ENCODE peak calls at places on chromosomes 2 and 18, in five cellular contexts. X, N, D, Z and G are unnamed samples. For H3K36me3, the result is how much of the 10 kb centered on the place peaks cover.

GRCh38 chr18:51654441-51655326 is 457.2 kb upstream of the MEX3C start:
- DNase-seq in Z (no peak), D (no peak), X (no peak), N (peak), G (no peak)

GRCh38 chr18:63823516-63824219 is 48.5 kb downstream of the SERPINB7 start:
- DNase-seq in D (peak), N (no peak), X (peak), Z (no peak), G (peak)

GRCh38 chr2:61585383-61585782 is 47.2 kb upstream of the XPO1 start:
- DNase-seq in N (peak), D (no peak), Z (no peak), X (no peak), G (peak)

GRCh38 chr2:172090044-172090946 is 5.0 kb downstream of the DLX1 start:
- DNase-seq in N (peak), D (no peak), X (no peak), Z (no peak), G (no peak)

GRCh38 chr2:161913865-161914264 is 160.2 kb downstream of the DPP4 start:
- DNase-seq in N (no peak), X (peak), D (peak), Z (no peak), G (peak)

GRCh38 chr2:50720695-50721314 is 311.1 kb downstream of the NRXN1 start:
- DNase-seq in Z (no peak), X (peak), N (peak), D (no peak), G (no peak)

GRCh38 chr2:70553584-70554337 is at the start of gene TGFA:
- DNase-seq in D (peak), X (no peak), Z (peak), N (peak), G (peak)

GRCh38 chr2:20584637-20585321 is 66.1 kb downstream of the HS1BP3 start:
- DNase-seq in Z (peak), X (peak), N (peak), D (peak), G (peak)

GRCh38 chr2:98852903-98853302 is 83.1 kb downstream of the CRACDL start:
- DNase-seq in N (no peak), Z (no peak), D (no peak), X (no peak), G (no peak)

GRCh38 chr2:236661064-236661761 is 91.6 kb downstream of the ACKR3 start:
- DNase-seq in X (peak), D (peak), Z (peak), N (peak), G (no peak)

GRCh38 chr18:48711651-48712486 is 173.0 kb downstream of the CTIF start:
- DNase-seq in N (peak), D (peak), Z (no peak), X (peak), G (no peak)

GRCh38 chr2:232365621-232366321 is 12.8 kb upstream of the ALPP start:
- DNase-seq in Z (no peak), X (peak), N (no peak), D (peak), G (peak)

GRCh38 chr2:24164416-24164973 is 10.4 kb upstream of the FAM228A start:
- DNase-seq in N (no peak), X (no peak), Z (peak), D (peak), G (peak)

GRCh38 chr2:231671617-231672350 is 36.5 kb upstream of the PTMA start:
- DNase-seq in X (no peak), N (no peak), Z (no peak), D (no peak), G (peak)

GRCh38 chr2:23029111-23029510 is 355.9 kb upstream of the KLHL29 start:
- DNase-seq in Z (no peak), N (no peak), D (no peak), X (no peak), G (peak)

GRCh38 chr2:19736191-19736831 is 165.5 kb downstream of the TTC32 start:
- DNase-seq in D (no peak), N (no peak), Z (no peak), X (peak), G (no peak)

GRCh38 chr2:191790737-191791136 is 56.2 kb downstream of the CAVIN2 start:
- DNase-seq in Z (no peak), N (no peak), X (peak), D (peak), G (peak)

GRCh38 chr2:232479341-232480200 is 8.1 kb downstream of the ECEL1 start:
- DNase-seq in Z (no peak), N (no peak), X (no peak), D (no peak), G (no peak)

GRCh38 chr2:133651861-133652260 is 83.6 kb upstream of the NCKAP5 start:
- DNase-seq in X (no peak), N (no peak), D (no peak), Z (no peak), G (no peak)

GRCh38 chr18:65425366-65425765 is 325.4 kb upstream of the CDH7 start:
- DNase-seq in X (no peak), Z (no peak), N (no peak), D (no peak), G (no peak)

GRCh38 chr2:135245055-135245454 is 193.0 kb downstream of the RAB3GAP1 start:
- DNase-seq in N (no peak), X (peak), Z (no peak), D (peak), G (peak)

GRCh38 chr2:182666674-182667320 is 49.3 kb upstream of the DNAJC10 start:
- DNase-seq in Z (no peak), D (peak), X (peak), N (no peak), G (peak)

GRCh38 chr2:119405151-119405550 is 26.5 kb upstream of the TMEM37 start:
- DNase-seq in D (no peak), N (no peak), X (no peak), Z (no peak), G (no peak)

GRCh38 chr2:96923810-96924774 is 54.2 kb upstream of the SEMA4C start:
- DNase-seq in Z (no peak), D (no peak), N (no peak), X (no peak), G (peak)

GRCh38 chr2:10240161-10240681 is 62.5 kb upstream of the HPCAL1 start:
- DNase-seq in D (no peak), X (no peak), Z (no peak), N (no peak), G (no peak)
- H2AFZ ChIP-seq in D (no peak), X (no peak), Z (no peak), N (no peak), G (no peak)

DNA sequence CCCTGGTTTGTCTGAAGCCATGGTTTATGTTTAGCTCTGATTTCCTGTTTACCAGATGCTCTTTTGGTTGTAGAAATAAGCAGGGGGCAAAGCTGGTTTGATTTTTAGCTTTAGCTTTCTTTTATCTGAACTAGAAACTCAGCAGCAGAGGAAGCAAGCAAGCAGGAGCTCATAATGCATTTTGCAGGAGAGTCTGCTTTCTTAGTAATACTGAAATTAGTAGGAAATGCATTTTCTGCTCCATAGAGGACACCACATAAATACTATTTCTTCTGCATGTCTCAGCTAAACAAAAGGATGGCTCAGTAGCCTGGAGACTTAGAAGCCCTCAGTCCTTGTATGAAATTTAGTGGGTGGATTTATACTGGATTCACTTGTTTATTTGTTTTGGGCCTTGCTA is 23.1 kb downstream of the DGUOK start:
- DNase-seq in N (no peak), D (no peak), Z (no peak), X (no peak), G (no peak)
- H3K36me3 ChIP-seq in N (half or more), D (half or more), Z (half or more), X (half or more), G (under half)

GRCh38 chr2:55026202-55026601 is 24.0 kb downstream of the RTN4 start:
- DNase-seq in N (no peak), Z (no peak), D (peak), X (peak), G (peak)

GRCh38 chr2:55022486-55022885 is 27.8 kb downstream of the RTN4 start:
- DNase-seq in N (no peak), X (no peak), Z (no peak), D (no peak), G (no peak)

GRCh38 chr2:55027226-55027625 is 23.0 kb downstream of the RTN4 start:
- DNase-seq in X (no peak), D (no peak), Z (no peak), N (no peak), G (no peak)

GRCh38 chr2:55025082-55025481 is 25.2 kb downstream of the RTN4 start:
- DNase-seq in Z (no peak), N (no peak), X (no peak), D (no peak), G (no peak)

DNA sequence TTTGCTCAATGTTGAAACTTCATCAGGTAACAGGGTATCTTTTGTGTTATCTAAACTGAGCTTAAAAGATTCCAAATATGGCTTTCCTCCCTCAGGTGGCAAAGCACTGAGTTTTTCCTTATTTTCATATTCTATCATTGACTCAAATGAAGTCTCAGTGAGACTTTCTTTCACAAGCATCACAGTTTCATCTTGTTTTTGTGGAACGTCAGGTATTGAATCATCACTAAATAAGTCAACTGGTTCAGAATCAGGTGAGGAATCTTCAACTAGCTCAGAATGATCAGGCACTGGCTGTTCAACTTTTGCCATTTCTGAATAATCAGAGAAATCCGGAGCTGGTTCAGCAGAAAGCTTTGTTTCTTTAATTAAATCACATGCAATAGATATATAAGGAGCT is 24.6 kb downstream of the RTN4 start:
- DNase-seq in X (no peak), Z (no peak), D (no peak), N (no peak), G (peak)
- H4K8ac ChIP-seq in X (no peak), Z (no peak), D (no peak), N (no peak), G (no peak)

DNA sequence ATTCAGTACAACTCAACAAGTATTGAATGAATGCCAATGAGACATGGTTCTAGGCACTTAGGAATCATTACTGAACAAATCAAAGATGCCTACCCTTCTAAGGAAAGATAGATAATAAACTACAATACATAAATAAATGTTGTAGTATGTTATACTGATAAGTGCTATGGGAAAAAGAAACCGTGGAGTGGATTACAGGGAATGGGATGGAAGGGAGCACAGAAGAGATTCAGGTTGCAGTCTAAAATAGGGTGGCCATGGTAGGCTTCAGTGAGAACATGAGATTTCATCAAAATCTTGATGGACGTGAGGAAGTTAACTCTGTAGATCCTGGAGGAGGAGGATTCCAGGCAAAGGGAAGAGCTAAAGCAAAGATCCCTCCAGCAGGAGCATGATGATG is 17.9 kb upstream of the CREB1 start:
- DNase-seq in D (no peak), X (no peak), N (no peak), Z (no peak), G (peak)
- H2AFZ ChIP-seq in D (no peak), X (no peak), N (no peak), Z (peak), G (no peak)

DNA sequence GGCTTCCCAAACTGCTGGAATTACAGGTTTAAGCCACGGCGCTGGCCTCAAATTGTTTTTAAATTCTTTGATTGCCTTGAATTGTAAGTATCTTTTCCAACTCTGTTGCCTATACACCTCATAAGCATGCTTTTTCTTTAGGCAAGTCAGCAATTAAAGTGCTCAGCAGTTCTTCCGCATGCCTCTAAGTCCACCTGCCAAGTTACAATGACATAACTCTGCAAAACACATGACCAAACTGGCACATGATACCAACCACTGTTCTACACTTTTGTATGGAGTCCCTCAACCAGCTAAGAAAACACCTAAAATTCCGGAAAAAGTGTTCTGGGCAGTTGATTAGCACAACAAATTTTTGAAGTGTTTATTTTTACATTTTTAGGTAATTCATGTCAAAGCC is 5.1 kb downstream of the TXNL4A start:
- DNase-seq in Z (no peak), N (no peak), D (no peak), X (no peak), G (no peak)
- H3K36me3 ChIP-seq in Z (under half), N (half or more), D (under half), X (under half), G (under half)

DNA sequence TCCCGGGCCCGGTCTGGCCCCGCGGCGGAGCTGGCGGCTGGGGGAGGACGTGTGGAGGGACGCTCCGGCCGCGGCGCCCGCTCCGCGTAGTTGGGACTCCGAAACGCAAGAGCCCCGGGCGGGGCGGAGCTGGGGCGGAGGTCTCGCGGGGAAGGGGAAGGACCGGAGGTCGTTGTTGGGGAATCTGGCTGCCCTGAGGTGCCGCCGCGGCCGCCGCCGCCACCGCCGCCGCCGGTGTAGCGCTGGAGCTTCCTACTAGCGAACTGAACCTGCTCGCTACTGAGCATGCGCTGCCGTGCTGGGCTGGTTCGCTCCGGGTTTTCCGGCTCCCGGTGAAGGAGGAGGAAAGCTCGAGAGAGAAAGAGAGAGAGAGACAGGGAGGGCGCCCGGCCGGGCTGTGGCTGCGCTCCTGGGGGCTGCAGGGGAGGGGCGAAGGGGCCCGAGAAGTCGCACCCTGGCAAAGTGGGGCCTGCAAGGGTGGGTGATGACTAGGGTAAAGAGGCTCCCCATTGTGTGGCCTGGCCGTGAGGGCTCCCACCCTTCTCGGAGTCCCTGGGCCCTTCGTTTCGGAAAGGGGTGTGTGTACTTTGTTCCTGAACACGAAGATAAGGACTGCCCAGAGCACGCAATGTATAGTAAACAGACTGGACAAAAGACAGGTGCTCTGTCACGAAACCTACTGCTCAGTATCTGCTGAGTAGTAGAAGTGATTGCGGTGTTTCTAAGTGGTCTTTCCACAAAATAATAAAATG is at the start of gene SOS1:
- DNase-seq in Z (peak), X (peak), D (peak), N (peak), G (peak)
- H4K8ac ChIP-seq in Z (peak), X (peak), D (peak), N (no peak), G (peak)

GRCh38 chr2:944693-945092 is 6.0 kb upstream of the SNTG2 start:
- DNase-seq in D (no peak), N (no peak), X (no peak), Z (no peak), G (no peak)

GRCh38 chr2:949384-949893 is 1.2 kb upstream of the SNTG2 start:
- DNase-seq in Z (no peak), N (no peak), D (no peak), X (no peak), G (no peak)

GRCh38 chr2:943821-944220 is 6.8 kb upstream of the SNTG2 start:
- DNase-seq in Z (no peak), N (no peak), X (no peak), D (no peak), G (no peak)

GRCh38 chr2:943461-943797 is 7.2 kb upstream of the SNTG2 start:
- DNase-seq in Z (no peak), D (no peak), X (no peak), N (no peak), G (no peak)

GRCh38 chr2:946073-947005 is 4.3 kb upstream of the SNTG2 start:
- DNase-seq in N (no peak), X (no peak), D (no peak), Z (no peak), G (no peak)
- H2AFZ ChIP-seq in N (no peak), X (no peak), D (no peak), Z (no peak), G (no peak)

GRCh38 chr2:38556007-38556801 is 46.5 kb downstream of the HNRNPLL start:
- DNase-seq in Z (no peak), D (no peak), N (no peak), X (no peak), G (no peak)
- H3K36me3 ChIP-seq in Z (under half), D (under half), N (under half), X (under half), G (under half)

DNA sequence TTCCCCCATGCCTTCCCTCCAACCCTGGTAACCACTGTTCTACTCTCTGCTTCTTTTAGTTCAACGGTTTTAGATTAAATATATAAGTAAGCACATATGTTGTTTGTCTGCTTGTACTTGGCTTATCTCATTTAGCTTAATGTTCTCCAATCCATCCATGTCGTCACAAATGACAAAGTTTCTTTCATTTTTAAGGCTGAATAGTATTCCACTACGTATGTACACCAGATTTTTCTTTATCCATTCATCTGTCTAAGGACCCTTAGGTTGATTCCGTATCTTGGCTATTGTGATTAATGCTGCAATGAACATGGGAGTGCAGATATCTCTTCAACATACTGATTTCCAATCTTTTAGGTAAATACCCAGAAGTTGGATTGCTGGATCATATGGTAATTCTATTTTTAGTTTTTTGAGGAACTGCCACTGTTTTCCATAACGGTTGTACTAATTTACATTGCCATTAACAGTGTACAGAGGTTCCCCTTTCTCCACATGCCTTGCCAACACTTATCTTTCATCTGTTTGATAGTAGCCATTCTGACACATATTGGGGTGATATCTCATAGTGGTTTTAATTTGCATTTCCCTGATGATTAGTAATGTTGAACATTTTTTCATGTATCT is 8.1 kb downstream of the ASB3 start:
- DNase-seq in D (no peak), N (no peak), Z (no peak), X (no peak), G (peak)
- H4K8ac ChIP-seq in D (no peak), N (no peak), Z (no peak), X (no peak), G (no peak)